ENCODE peak calls at places on chromosome 6, in ten cellular contexts. One of them, this sample, is unnamed.

GRCh38 chr6:77466055-77467028 is 3.1 kb upstream of the HTR1B start:
- DNase-seq in GM03348: peak
- DNase-seq in left lung: peak
- DNase-seq in fibroblast of mammary gland: peak
- DNase-seq in foreskin fibroblast: peak
- DNase-seq in WTC11: peak
- DNase-seq in T-helper 1 cell: peak
- DNase-seq in amygdala: no peak
- DNase-seq in pons: peak
- DNase-seq in HEK293T: peak
- DNase-seq in this sample: no peak

GRCh38 chr6:1867197-1867596 is 257.5 kb downstream of the FOXC1 start:
- DNase-seq in left lung: no peak
- DNase-seq in HEK293T: no peak
- DNase-seq in fibroblast of mammary gland: no peak
- DNase-seq in pons: no peak
- DNase-seq in foreskin fibroblast: no peak
- DNase-seq in WTC11: no peak
- DNase-seq in GM03348: no peak
- DNase-seq in amygdala: no peak
- DNase-seq in T-helper 1 cell: no peak
- DNase-seq in this sample: no peak

GRCh38 chr6:55293116-55293515 is 34.2 kb upstream of the GFRAL start:
- DNase-seq in pons: no peak
- DNase-seq in HEK293T: peak
- DNase-seq in WTC11: no peak
- DNase-seq in GM03348: no peak
- DNase-seq in foreskin fibroblast: peak
- DNase-seq in amygdala: no peak
- DNase-seq in fibroblast of mammary gland: peak
- DNase-seq in T-helper 1 cell: no peak
- DNase-seq in left lung: no peak
- DNase-seq in this sample: no peak

GRCh38 chr6:125753937-125754259 is 4.5 kb downstream of the HEY2 start:
- DNase-seq in HEK293T: no peak
- DNase-seq in left lung: no peak
- DNase-seq in T-helper 1 cell: no peak
- DNase-seq in pons: no peak
- DNase-seq in fibroblast of mammary gland: no peak
- DNase-seq in WTC11: no peak
- DNase-seq in GM03348: no peak
- DNase-seq in amygdala: no peak
- DNase-seq in foreskin fibroblast: no peak
- DNase-seq in this sample: no peak

GRCh38 chr6:68941345-68941744 is 306.3 kb downstream of the ADGRB3 start:
- DNase-seq in left lung: no peak
- DNase-seq in foreskin fibroblast: no peak
- DNase-seq in fibroblast of mammary gland: no peak
- DNase-seq in GM03348: no peak
- DNase-seq in HEK293T: no peak
- DNase-seq in WTC11: no peak
- DNase-seq in pons: no peak
- DNase-seq in amygdala: no peak
- DNase-seq in T-helper 1 cell: no peak
- DNase-seq in this sample: no peak

GRCh38 chr6:25928562-25929324 is 1.7 kb downstream of the SLC17A2 start:
- DNase-seq in T-helper 1 cell: no peak
- DNase-seq in amygdala: no peak
- DNase-seq in GM03348: no peak
- DNase-seq in foreskin fibroblast: no peak
- DNase-seq in WTC11: no peak
- DNase-seq in pons: no peak
- DNase-seq in left lung: no peak
- DNase-seq in fibroblast of mammary gland: no peak
- DNase-seq in HEK293T: no peak
- DNase-seq in this sample: no peak

GRCh38 chr6:126919947-126920346 is 198.5 kb upstream of the RSPO3 start:
- DNase-seq in left lung: no peak
- DNase-seq in amygdala: no peak
- DNase-seq in fibroblast of mammary gland: peak
- DNase-seq in pons: no peak
- DNase-seq in WTC11: no peak
- DNase-seq in T-helper 1 cell: no peak
- DNase-seq in foreskin fibroblast: peak
- DNase-seq in HEK293T: no peak
- DNase-seq in GM03348: peak
- DNase-seq in this sample: no peak

GRCh38 chr6:40312213-40313015 is 274.8 kb downstream of the LRFN2 start:
- DNase-seq in GM03348: no peak
- DNase-seq in fibroblast of mammary gland: peak
- DNase-seq in pons: peak
- DNase-seq in HEK293T: no peak
- DNase-seq in left lung: no peak
- DNase-seq in amygdala: no peak
- DNase-seq in foreskin fibroblast: no peak
- DNase-seq in T-helper 1 cell: no peak
- DNase-seq in WTC11: no peak
- DNase-seq in this sample: no peak

GRCh38 chr6:35087361-35088280 is 53.5 kb downstream of the TCP11 start:
- DNase-seq in pons: no peak
- DNase-seq in foreskin fibroblast: no peak
- DNase-seq in T-helper 1 cell: no peak
- DNase-seq in fibroblast of mammary gland: no peak
- DNase-seq in GM03348: no peak
- DNase-seq in HEK293T: no peak
- DNase-seq in left lung: no peak
- DNase-seq in amygdala: no peak
- DNase-seq in WTC11: no peak
- DNase-seq in this sample: no peak

GRCh38 chr6:109690740-109691687 is at the start of the genes AK9 and FIG4:
- DNase-seq in T-helper 1 cell: peak
- DNase-seq in HEK293T: peak
- DNase-seq in WTC11: peak
- DNase-seq in GM03348: peak
- DNase-seq in left lung: peak
- DNase-seq in amygdala: peak
- DNase-seq in fibroblast of mammary gland: peak
- DNase-seq in pons: peak
- DNase-seq in foreskin fibroblast: peak
- DNase-seq in this sample: peak

GRCh38 chr6:145139451-145139850 is 595.9 kb downstream of the EPM2A start:
- DNase-seq in T-helper 1 cell: no peak
- DNase-seq in pons: no peak
- DNase-seq in WTC11: no peak
- DNase-seq in amygdala: no peak
- DNase-seq in HEK293T: peak
- DNase-seq in fibroblast of mammary gland: peak
- DNase-seq in GM03348: peak
- DNase-seq in foreskin fibroblast: peak
- DNase-seq in left lung: peak
- DNase-seq in this sample: no peak

GRCh38 chr6:30763618-30764489 is 19.5 kb upstream of the IER3 start:
- DNase-seq in T-helper 1 cell: no peak
- DNase-seq in pons: no peak
- DNase-seq in left lung: no peak
- DNase-seq in HEK293T: peak
- DNase-seq in foreskin fibroblast: peak
- DNase-seq in fibroblast of mammary gland: no peak
- DNase-seq in WTC11: peak
- DNase-seq in GM03348: no peak
- DNase-seq in amygdala: no peak
- DNase-seq in this sample: no peak

GRCh38 chr6:159100789-159101182 is 56.0 kb upstream of the TAGAP start:
- DNase-seq in HEK293T: no peak
- DNase-seq in fibroblast of mammary gland: no peak
- DNase-seq in WTC11: no peak
- DNase-seq in pons: no peak
- DNase-seq in amygdala: no peak
- DNase-seq in GM03348: no peak
- DNase-seq in T-helper 1 cell: no peak
- DNase-seq in foreskin fibroblast: no peak
- DNase-seq in left lung: no peak
- DNase-seq in this sample: no peak

GRCh38 chr6:53306819-53307347 is 41.9 kb downstream of the ELOVL5 start:
- DNase-seq in pons: no peak
- DNase-seq in GM03348: no peak
- DNase-seq in amygdala: no peak
- DNase-seq in T-helper 1 cell: peak
- DNase-seq in WTC11: no peak
- DNase-seq in foreskin fibroblast: peak
- DNase-seq in fibroblast of mammary gland: peak
- DNase-seq in left lung: no peak
- DNase-seq in HEK293T: no peak
- DNase-seq in this sample: no peak

GRCh38 chr6:37479266-37479854 is 20.3 kb downstream of the CCDC167 start:
- DNase-seq in pons: no peak
- DNase-seq in amygdala: no peak
- DNase-seq in WTC11: no peak
- DNase-seq in fibroblast of mammary gland: no peak
- DNase-seq in left lung: no peak
- DNase-seq in T-helper 1 cell: no peak
- DNase-seq in foreskin fibroblast: no peak
- DNase-seq in GM03348: no peak
- DNase-seq in HEK293T: no peak
- DNase-seq in this sample: no peak